ENCODE peak calls at places on chromosomes 4 and X, in five cellular contexts. J is neuronal stem cell, X is mesenchymal stem cell, F is mesendoderm, I is H1. C is an unnamed sample.

GRCh38 chr4:88752754-88753153 is 55.1 kb upstream of the NAP1L5 start:
- DNase-seq in J (no peak), X (no peak), F (no peak), I (no peak), C (no peak)

GRCh38 chrX:13716905-13717304 is 17.5 kb downstream of the TRAPPC2 start:
- DNase-seq in J (no peak), X (no peak), F (peak), I (no peak), C (no peak)

GRCh38 chrX:42976729-42977366 is 198.9 kb upstream of the PPP1R2C start:
- DNase-seq in J (no peak), X (no peak), F (peak), I (no peak), C (no peak)

GRCh38 chr4:98716796-98717195 is 58.4 kb upstream of the TSPAN5 start:
- DNase-seq in J (no peak), X (no peak), F (no peak), I (no peak), C (no peak)

GRCh38 chrX:153970398-153971123 is 1.1 kb downstream of the HCFC1 start:
- DNase-seq in J (peak), X (peak), F (peak), I (no peak), C (peak)

GRCh38 chrX:38312436-38312835 is 14.9 kb downstream of the RPGR start:
- DNase-seq in J (no peak), X (peak), F (no peak), I (no peak), C (peak)

GRCh38 chr4:85728471-85728870 is 253.5 kb downstream of the ARHGAP24 start:
- DNase-seq in J (no peak), X (no peak), F (no peak), I (no peak), C (no peak)

GRCh38 chrX:121128946-121129345 is 81.5 kb downstream of the GLUD2 start:
- DNase-seq in J (no peak), X (no peak), F (no peak), I (no peak), C (no peak)

GRCh38 chrX:96407043-96407442 is 277.6 kb upstream of the DIAPH2 start:
- DNase-seq in J (no peak), X (peak), F (peak), I (no peak), C (peak)

GRCh38 chr4:161577604-161578301 is 586.0 kb downstream of the FSTL5 start:
- DNase-seq in J (no peak), X (peak), F (peak), I (no peak), C (peak)

GRCh38 chr4:178963646-178964045 is 1521.4 kb upstream of the AGA start:
- DNase-seq in J (no peak), X (no peak), F (peak), I (no peak), C (no peak)

DNA sequence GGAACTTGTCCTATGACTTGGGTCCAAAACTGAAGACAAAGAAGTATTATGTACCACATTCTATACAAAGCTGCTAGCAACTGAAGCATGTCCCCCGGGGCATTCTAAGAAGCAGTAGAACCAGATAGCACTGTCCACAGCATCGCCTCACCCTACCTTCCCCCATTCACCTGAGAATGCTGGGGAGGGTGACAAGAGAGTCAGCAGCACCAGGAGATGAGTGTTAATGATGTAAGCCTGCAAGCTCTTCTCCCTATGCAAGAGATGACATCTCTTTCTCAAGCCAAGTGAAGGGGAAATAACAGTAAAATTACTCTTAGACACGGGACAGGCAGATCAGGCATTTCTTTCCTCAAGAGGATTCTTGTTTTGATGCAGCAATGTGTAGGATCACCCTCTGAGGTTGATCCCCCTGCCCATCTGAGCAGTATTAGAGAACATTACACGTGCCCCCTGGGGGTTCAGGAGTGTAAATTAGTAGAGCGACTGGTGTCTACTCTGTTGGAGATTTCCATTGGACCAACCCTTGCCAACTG is 13.9 kb upstream of the TLR1 start:
- DNase-seq in J (no peak), X (no peak), F (no peak), I (no peak), C (no peak)
- H2BK15ac ChIP-seq in J (no peak), X (no peak), F (no peak), I (no peak), C (peak)

DNA sequence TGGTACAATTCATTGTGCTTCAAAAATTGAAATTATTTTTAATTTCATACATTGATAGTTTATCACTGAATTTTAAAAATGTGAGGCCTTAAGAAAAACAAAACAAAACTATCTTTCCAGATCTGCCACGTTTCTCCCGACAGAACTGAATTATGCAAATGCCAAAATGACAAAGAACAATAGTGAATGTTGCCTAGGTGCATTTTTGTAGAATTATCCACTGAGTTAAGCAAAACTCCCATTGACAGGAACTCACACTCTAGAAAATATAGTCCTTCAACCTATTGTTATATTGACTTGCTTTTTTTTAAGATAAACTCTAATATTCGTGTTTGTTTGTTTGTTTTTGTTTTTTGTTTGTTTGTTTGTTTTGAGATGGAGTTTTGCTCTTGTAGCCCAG is 6.5 kb downstream of the PCGF3 start:
- DNase-seq in J (no peak), X (no peak), F (no peak), I (no peak), C (no peak)
- H3K4me3 ChIP-seq in J (no peak), X (no peak), F (no peak), I (no peak), C (no peak)

DNA sequence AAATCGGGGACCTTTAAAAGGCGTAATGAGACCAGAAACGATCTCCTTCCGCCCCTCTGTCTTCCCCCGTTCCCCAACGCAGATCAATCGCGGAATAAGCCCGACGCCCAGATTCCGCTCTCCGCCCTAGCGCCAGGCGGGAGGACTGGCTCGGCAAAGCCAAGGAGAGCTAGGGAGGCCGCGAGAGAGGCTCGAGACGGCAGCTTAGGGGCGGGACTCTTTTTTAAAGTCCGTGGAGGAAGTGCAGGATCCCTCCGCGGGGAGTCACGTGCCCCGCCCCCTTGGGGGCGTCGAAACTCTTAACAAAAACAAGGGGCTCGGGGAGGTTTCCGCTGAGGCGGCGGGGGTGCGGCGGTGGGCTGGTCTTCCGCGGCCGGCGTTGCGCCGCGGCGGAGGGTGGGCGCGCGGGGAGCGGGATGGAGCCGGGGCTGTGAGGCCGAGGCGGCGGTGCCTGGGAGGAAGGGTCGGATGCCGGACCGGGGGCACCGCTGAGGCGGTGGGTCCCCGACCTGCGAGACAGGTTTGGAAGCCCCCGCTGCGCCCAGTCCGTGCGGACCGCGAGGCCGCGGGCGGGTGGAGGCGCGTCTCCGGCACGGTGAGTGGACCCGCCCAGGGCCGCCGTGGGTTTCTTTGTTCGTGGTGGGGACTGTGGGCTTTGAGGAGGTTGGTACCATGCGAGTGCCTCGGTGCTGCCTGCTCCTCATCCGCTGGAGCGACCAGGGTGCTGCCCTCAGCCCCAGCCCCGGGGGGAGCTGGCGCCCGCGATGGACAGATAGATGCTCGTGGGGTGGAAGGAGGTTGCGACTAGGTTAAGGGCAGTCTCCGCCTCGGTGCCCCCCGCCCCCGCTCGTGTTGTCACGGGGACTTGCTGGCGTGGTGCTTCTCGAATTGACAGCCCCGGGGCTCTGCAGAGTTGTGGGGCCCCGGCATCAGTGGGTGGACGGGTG is at the start of gene CCNG2:
- DNase-seq in J (no peak), X (peak), F (peak), I (peak), C (peak)
- H2BK15ac ChIP-seq in J (peak), X (peak), F (no peak), I (peak), C (no peak)

DNA sequence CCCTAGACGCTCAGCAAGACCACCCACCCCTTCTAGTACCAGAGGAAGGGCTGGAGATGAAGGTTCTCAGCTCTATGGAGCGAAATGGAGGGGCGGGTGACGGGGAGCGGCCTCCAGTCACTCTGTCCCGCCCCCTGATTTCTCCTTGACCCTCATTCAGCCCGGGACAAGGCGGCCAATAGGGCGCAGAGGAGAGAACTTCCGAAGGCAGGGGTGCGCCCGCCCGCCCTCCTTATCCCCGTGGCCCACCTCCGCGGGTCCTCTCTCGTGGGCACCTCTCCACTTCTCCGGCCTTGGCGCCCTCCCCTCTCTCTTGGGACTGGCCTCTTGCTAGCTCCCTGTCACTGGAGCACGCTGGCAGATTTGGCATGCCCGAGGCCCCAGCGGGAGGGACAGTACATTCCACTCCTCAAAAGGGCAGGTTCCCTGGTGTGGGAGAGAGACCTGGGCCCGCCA is 1.1 kb upstream of the SEPTIN6 start:
- DNase-seq in J (no peak), X (peak), F (no peak), I (no peak), C (no peak)
- H3K4me3 ChIP-seq in J (peak), X (peak), F (no peak), I (peak), C (no peak)

DNA sequence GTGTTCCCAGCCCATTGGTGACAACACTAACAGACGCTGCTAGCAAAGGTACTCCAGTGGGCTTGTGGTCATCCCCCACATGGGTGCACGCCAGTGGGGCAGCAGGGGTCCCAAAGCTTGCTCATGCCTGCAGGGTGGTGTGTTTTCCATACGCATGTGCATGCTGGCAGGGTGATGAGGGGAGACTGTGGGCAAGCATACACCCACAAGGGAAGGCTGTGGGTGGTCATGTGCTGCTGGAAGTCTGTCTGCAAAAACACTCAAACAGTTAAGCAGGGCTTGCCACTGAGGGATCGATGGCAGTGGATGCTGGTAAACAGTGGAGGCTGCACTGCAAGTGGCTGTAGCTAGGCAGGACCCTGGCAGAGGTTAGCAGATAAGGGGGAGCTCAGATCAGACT is 79.9 kb downstream of the FAAH2 start:
- DNase-seq in J (no peak), X (no peak), F (no peak), I (no peak), C (no peak)
- H2BK15ac ChIP-seq in J (no peak), X (no peak), F (no peak), I (no peak), C (no peak)

GRCh38 chr4:147731611-147732515 is at the start of gene ARHGAP10:
- DNase-seq in J (peak), X (peak), F (peak), I (no peak), C (peak)

GRCh38 chr4:147733614-147734344 is 1.9 kb downstream of the ARHGAP10 start:
- DNase-seq in J (no peak), X (peak), F (peak), I (no peak), C (peak)

GRCh38 chr4:147732516-147733193 is 767 bp downstream of the ARHGAP10 start:
- DNase-seq in J (peak), X (peak), F (peak), I (no peak), C (peak)

GRCh38 chr4:147727476-147728028 is 4.3 kb upstream of the ARHGAP10 start:
- DNase-seq in J (no peak), X (no peak), F (no peak), I (no peak), C (peak)

DNA sequence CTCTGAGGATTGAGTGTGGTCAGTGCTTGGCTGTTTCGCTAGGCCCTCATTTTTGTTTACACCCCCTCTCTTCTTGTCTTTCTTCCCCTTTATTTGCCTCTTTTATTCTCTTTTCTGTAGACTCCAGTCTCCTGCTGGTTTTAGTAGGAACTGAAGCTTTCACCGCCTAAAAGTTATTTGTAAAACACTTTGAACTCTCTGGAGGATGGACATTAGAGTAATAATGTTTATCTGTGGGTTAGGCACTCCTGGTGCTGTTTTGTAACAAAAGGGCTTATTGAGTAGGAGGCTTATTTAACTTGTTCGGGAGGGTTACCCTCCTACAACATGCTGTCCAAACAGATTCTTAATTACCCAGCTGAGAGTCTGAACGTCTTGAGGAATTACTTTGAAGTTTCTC is 1.6 kb upstream of the ARHGAP10 start:
- DNase-seq in J (peak), X (peak), F (no peak), I (no peak), C (no peak)
- H3K4me3 ChIP-seq in J (no peak), X (no peak), F (no peak), I (peak), C (no peak)

GRCh38 chr4:151939670-151940069 is 178.9 kb upstream of the GATB start:
- DNase-seq in J (no peak), X (no peak), F (no peak), I (no peak), C (no peak)
- H2BK15ac ChIP-seq in J (no peak), X (no peak), F (no peak), I (no peak), C (no peak)